ENCODE peak calls at places on chromosomes 6 and 20, in nine cellular contexts. One of them, this sample, is unnamed.

GRCh38 chr6:144757299-144757698 is 472.2 kb downstream of the UTRN start:
- DNase-seq in stomach: no peak
- DNase-seq in uterus: no peak
- DNase-seq in neuronal stem cell: no peak
- DNase-seq in left ventricle myocardium inferior: no peak
- DNase-seq in heart right ventricle: no peak
- DNase-seq in substantia nigra: no peak
- DNase-seq in HCT116: no peak
- DNase-seq in CD8-positive, alpha-beta memory T cell: no peak
- DNase-seq in this sample: no peak

GRCh38 chr6:17178301-17178700 is 76.5 kb downstream of the STMND1 start:
- DNase-seq in substantia nigra: no peak
- DNase-seq in HCT116: no peak
- DNase-seq in left ventricle myocardium inferior: no peak
- DNase-seq in heart right ventricle: no peak
- DNase-seq in stomach: no peak
- DNase-seq in CD8-positive, alpha-beta memory T cell: no peak
- DNase-seq in neuronal stem cell: no peak
- DNase-seq in uterus: no peak
- DNase-seq in this sample: no peak

GRCh38 chr6:127365874-127366273 is 22.5 kb upstream of the ECHDC1 start:
- DNase-seq in heart right ventricle: no peak
- DNase-seq in uterus: no peak
- DNase-seq in left ventricle myocardium inferior: no peak
- DNase-seq in neuronal stem cell: no peak
- DNase-seq in CD8-positive, alpha-beta memory T cell: no peak
- DNase-seq in substantia nigra: no peak
- DNase-seq in HCT116: no peak
- DNase-seq in stomach: no peak
- DNase-seq in this sample: no peak

GRCh38 chr6:165580139-165580538 is 82.9 kb downstream of the PDE10A start:
- DNase-seq in neuronal stem cell: no peak
- DNase-seq in CD8-positive, alpha-beta memory T cell: no peak
- DNase-seq in uterus: no peak
- DNase-seq in substantia nigra: no peak
- DNase-seq in HCT116: no peak
- DNase-seq in stomach: no peak
- DNase-seq in heart right ventricle: no peak
- DNase-seq in left ventricle myocardium inferior: no peak
- DNase-seq in this sample: no peak

GRCh38 chr6:39088331-39088730 is 26.7 kb downstream of the SAYSD1 start:
- DNase-seq in neuronal stem cell: peak
- DNase-seq in HCT116: no peak
- DNase-seq in heart right ventricle: peak
- DNase-seq in uterus: no peak
- DNase-seq in CD8-positive, alpha-beta memory T cell: no peak
- DNase-seq in substantia nigra: peak
- DNase-seq in left ventricle myocardium inferior: peak
- DNase-seq in stomach: no peak
- DNase-seq in this sample: no peak

GRCh38 chr20:57690525-57690924 is 19.3 kb downstream of the PMEPA1 start:
- DNase-seq in heart right ventricle: no peak
- DNase-seq in left ventricle myocardium inferior: no peak
- DNase-seq in substantia nigra: no peak
- DNase-seq in CD8-positive, alpha-beta memory T cell: no peak
- DNase-seq in neuronal stem cell: no peak
- DNase-seq in stomach: no peak
- DNase-seq in HCT116: no peak
- DNase-seq in uterus: no peak
- DNase-seq in this sample: no peak

GRCh38 chr20:43583982-43584432 is 6.7 kb upstream of the IFT52 start:
- DNase-seq in uterus: peak
- DNase-seq in stomach: peak
- DNase-seq in left ventricle myocardium inferior: peak
- DNase-seq in HCT116: no peak
- DNase-seq in heart right ventricle: peak
- DNase-seq in substantia nigra: peak
- DNase-seq in CD8-positive, alpha-beta memory T cell: no peak
- DNase-seq in neuronal stem cell: no peak
- DNase-seq in this sample: no peak

GRCh38 chr6:35722121-35722761 is 14.6 kb upstream of the ARMC12 start:
- DNase-seq in left ventricle myocardium inferior: peak
- DNase-seq in stomach: peak
- DNase-seq in HCT116: no peak
- DNase-seq in heart right ventricle: peak
- DNase-seq in CD8-positive, alpha-beta memory T cell: no peak
- DNase-seq in substantia nigra: no peak
- DNase-seq in neuronal stem cell: no peak
- DNase-seq in uterus: peak
- DNase-seq in this sample: no peak

GRCh38 chr6:164069352-164070022 is 655.0 kb downstream of the QKI start:
- DNase-seq in substantia nigra: peak
- DNase-seq in heart right ventricle: peak
- DNase-seq in HCT116: no peak
- DNase-seq in uterus: peak
- DNase-seq in neuronal stem cell: peak
- DNase-seq in stomach: no peak
- DNase-seq in left ventricle myocardium inferior: peak
- DNase-seq in CD8-positive, alpha-beta memory T cell: no peak
- DNase-seq in this sample: no peak

GRCh38 chr6:136646377-136646776 is 96.2 kb upstream of the MAP7 start:
- DNase-seq in HCT116: no peak
- DNase-seq in uterus: no peak
- DNase-seq in heart right ventricle: no peak
- DNase-seq in neuronal stem cell: no peak
- DNase-seq in substantia nigra: no peak
- DNase-seq in stomach: no peak
- DNase-seq in left ventricle myocardium inferior: no peak
- DNase-seq in CD8-positive, alpha-beta memory T cell: no peak
- DNase-seq in this sample: no peak

GRCh38 chr6:12528581-12529363 is 187.8 kb upstream of the PHACTR1 start:
- DNase-seq in neuronal stem cell: no peak
- DNase-seq in stomach: no peak
- DNase-seq in substantia nigra: no peak
- DNase-seq in left ventricle myocardium inferior: no peak
- DNase-seq in heart right ventricle: no peak
- DNase-seq in CD8-positive, alpha-beta memory T cell: no peak
- DNase-seq in HCT116: no peak
- DNase-seq in uterus: no peak
- DNase-seq in this sample: no peak

GRCh38 chr6:52931351-52931750 is 21.9 kb upstream of the GSTA3 start:
- DNase-seq in left ventricle myocardium inferior: no peak
- DNase-seq in uterus: no peak
- DNase-seq in stomach: no peak
- DNase-seq in heart right ventricle: no peak
- DNase-seq in CD8-positive, alpha-beta memory T cell: no peak
- DNase-seq in neuronal stem cell: no peak
- DNase-seq in HCT116: no peak
- DNase-seq in substantia nigra: no peak
- DNase-seq in this sample: no peak

GRCh38 chr20:42018979-42019378 is 400.8 kb upstream of the CHD6 start:
- DNase-seq in stomach: no peak
- DNase-seq in uterus: no peak
- DNase-seq in neuronal stem cell: no peak
- DNase-seq in HCT116: no peak
- DNase-seq in left ventricle myocardium inferior: no peak
- DNase-seq in substantia nigra: no peak
- DNase-seq in CD8-positive, alpha-beta memory T cell: no peak
- DNase-seq in heart right ventricle: no peak
- DNase-seq in this sample: no peak

GRCh38 chr6:130965657-130966056 is 97.4 kb downstream of the EPB41L2 start:
- DNase-seq in HCT116: no peak
- DNase-seq in heart right ventricle: no peak
- DNase-seq in uterus: no peak
- DNase-seq in stomach: no peak
- DNase-seq in CD8-positive, alpha-beta memory T cell: no peak
- DNase-seq in neuronal stem cell: no peak
- DNase-seq in left ventricle myocardium inferior: no peak
- DNase-seq in substantia nigra: no peak
- DNase-seq in this sample: no peak

GRCh38 chr6:118146584-118146983 is 239.5 kb downstream of the SLC35F1 start:
- DNase-seq in substantia nigra: no peak
- DNase-seq in heart right ventricle: no peak
- DNase-seq in left ventricle myocardium inferior: no peak
- DNase-seq in stomach: no peak
- DNase-seq in HCT116: no peak
- DNase-seq in CD8-positive, alpha-beta memory T cell: no peak
- DNase-seq in neuronal stem cell: no peak
- DNase-seq in uterus: no peak
- DNase-seq in this sample: no peak

GRCh38 chr6:107083047-107083768 is 32.1 kb downstream of the BEND3 start:
- DNase-seq in neuronal stem cell: no peak
- DNase-seq in left ventricle myocardium inferior: no peak
- DNase-seq in substantia nigra: no peak
- DNase-seq in uterus: no peak
- DNase-seq in heart right ventricle: no peak
- DNase-seq in HCT116: no peak
- DNase-seq in stomach: no peak
- DNase-seq in CD8-positive, alpha-beta memory T cell: no peak
- DNase-seq in this sample: no peak

GRCh38 chr20:31972481-31973386 is 4.8 kb downstream of the XKR7 start:
- DNase-seq in substantia nigra: no peak
- DNase-seq in CD8-positive, alpha-beta memory T cell: no peak
- DNase-seq in stomach: no peak
- DNase-seq in left ventricle myocardium inferior: no peak
- DNase-seq in HCT116: no peak
- DNase-seq in heart right ventricle: no peak
- DNase-seq in uterus: no peak
- DNase-seq in neuronal stem cell: no peak
- DNase-seq in this sample: no peak

GRCh38 chr20:62625516-62625915 is 16.8 kb upstream of the SLCO4A1 start:
- DNase-seq in substantia nigra: no peak
- DNase-seq in stomach: no peak
- DNase-seq in uterus: no peak
- DNase-seq in CD8-positive, alpha-beta memory T cell: no peak
- DNase-seq in heart right ventricle: no peak
- DNase-seq in HCT116: no peak
- DNase-seq in neuronal stem cell: no peak
- DNase-seq in left ventricle myocardium inferior: no peak
- DNase-seq in this sample: no peak

GRCh38 chr6:971981-972640 is 279.2 kb upstream of the EXOC2 start:
- DNase-seq in heart right ventricle: no peak
- DNase-seq in left ventricle myocardium inferior: no peak
- DNase-seq in HCT116: no peak
- DNase-seq in stomach: no peak
- DNase-seq in substantia nigra: no peak
- DNase-seq in neuronal stem cell: no peak
- DNase-seq in uterus: no peak
- DNase-seq in CD8-positive, alpha-beta memory T cell: no peak
- DNase-seq in this sample: no peak

DNA sequence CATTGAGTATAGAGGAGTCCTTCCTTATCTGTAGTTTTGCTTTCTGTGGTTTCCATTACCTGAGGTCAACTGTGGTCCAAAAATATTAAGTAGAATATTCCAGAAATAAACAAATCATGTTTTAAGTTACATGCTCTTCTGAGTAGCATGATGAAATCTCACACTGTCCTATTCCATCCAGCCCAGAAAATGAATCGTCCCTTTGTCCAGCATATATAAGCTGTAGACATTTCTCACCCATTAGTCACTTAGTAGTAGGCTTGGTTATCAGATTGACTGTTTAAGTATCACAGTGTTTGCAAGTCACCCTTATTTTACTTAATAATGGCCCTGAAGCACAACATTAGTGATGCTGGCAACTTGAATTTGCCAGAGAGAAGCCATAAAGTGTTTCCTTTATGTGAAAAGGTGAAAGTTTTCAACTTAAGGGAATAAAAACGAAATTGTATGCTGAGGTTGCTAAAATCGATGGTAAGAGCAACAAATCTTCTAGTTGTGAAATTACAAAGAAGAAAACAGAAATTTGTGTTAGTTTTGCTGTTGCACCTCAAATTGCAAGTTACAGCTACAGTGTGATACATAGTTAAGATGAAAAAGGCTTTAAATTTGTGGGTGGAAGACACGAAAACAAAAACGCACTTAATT is 198.6 kb upstream of the SIM1 start:
- DNase-seq in neuronal stem cell: no peak
- DNase-seq in left ventricle myocardium inferior: no peak
- DNase-seq in HCT116: no peak
- DNase-seq in substantia nigra: no peak
- DNase-seq in uterus: no peak
- DNase-seq in heart right ventricle: no peak
- DNase-seq in CD8-positive, alpha-beta memory T cell: no peak
- DNase-seq in stomach: no peak
- DNase-seq in this sample: no peak
- H3K27ac ChIP-seq in neuronal stem cell: no peak
- H3K27ac ChIP-seq in left ventricle myocardium inferior: no peak
- H3K27ac ChIP-seq in HCT116: no peak
- H3K27ac ChIP-seq in substantia nigra: no peak
- H3K27ac ChIP-seq in uterus: no peak
- H3K27ac ChIP-seq in heart right ventricle: no peak
- H3K27ac ChIP-seq in CD8-positive, alpha-beta memory T cell: no peak
- H3K27ac ChIP-seq in stomach: no peak
- H3K27ac ChIP-seq in this sample: no peak

GRCh38 chr20:44719841-44720240 is 4.7 kb downstream of the CCN5 start:
- DNase-seq in uterus: no peak
- DNase-seq in substantia nigra: no peak
- DNase-seq in neuronal stem cell: no peak
- DNase-seq in CD8-positive, alpha-beta memory T cell: no peak
- DNase-seq in HCT116: no peak
- DNase-seq in heart right ventricle: no peak
- DNase-seq in stomach: no peak
- DNase-seq in left ventricle myocardium inferior: no peak
- DNase-seq in this sample: no peak
- H3K27ac ChIP-seq in uterus: peak
- H3K27ac ChIP-seq in substantia nigra: peak
- H3K27ac ChIP-seq in neuronal stem cell: no peak
- H3K27ac ChIP-seq in CD8-positive, alpha-beta memory T cell: no peak
- H3K27ac ChIP-seq in HCT116: peak
- H3K27ac ChIP-seq in heart right ventricle: no peak
- H3K27ac ChIP-seq in stomach: no peak
- H3K27ac ChIP-seq in left ventricle myocardium inferior: peak
- H3K27ac ChIP-seq in this sample: no peak

DNA sequence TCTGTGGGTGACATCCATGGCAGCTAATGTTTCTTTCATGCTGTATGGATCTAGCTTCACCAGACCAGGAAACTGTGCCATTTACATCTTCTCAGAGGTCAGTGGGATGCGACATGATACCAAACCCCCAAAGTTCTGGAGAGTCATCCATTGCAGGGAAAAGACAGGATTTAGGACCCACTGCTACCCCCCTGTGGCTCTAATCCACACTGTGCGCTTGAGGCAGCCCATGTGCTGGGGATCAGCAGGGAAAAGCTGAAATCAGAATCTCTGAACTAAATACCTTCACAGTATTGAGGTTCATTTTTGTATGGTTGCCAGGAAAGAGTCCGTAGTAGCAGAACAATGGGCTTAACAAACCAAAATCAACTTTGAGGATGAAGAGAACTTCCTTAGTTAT is 164.4 kb downstream of the TMEM242 start:
- DNase-seq in heart right ventricle: no peak
- DNase-seq in HCT116: no peak
- DNase-seq in stomach: no peak
- DNase-seq in neuronal stem cell: no peak
- DNase-seq in substantia nigra: no peak
- DNase-seq in uterus: no peak
- DNase-seq in CD8-positive, alpha-beta memory T cell: no peak
- DNase-seq in left ventricle myocardium inferior: no peak
- DNase-seq in this sample: no peak
- H3K27ac ChIP-seq in heart right ventricle: no peak
- H3K27ac ChIP-seq in HCT116: no peak
- H3K27ac ChIP-seq in stomach: no peak
- H3K27ac ChIP-seq in neuronal stem cell: no peak
- H3K27ac ChIP-seq in substantia nigra: no peak
- H3K27ac ChIP-seq in uterus: no peak
- H3K27ac ChIP-seq in CD8-positive, alpha-beta memory T cell: no peak
- H3K27ac ChIP-seq in left ventricle myocardium inferior: no peak
- H3K27ac ChIP-seq in this sample: no peak

GRCh38 chr6:166929534-166930189 is 26.7 kb downstream of the RNASET2 start:
- DNase-seq in heart right ventricle: no peak
- DNase-seq in uterus: no peak
- DNase-seq in stomach: no peak
- DNase-seq in HCT116: no peak
- DNase-seq in left ventricle myocardium inferior: no peak
- DNase-seq in substantia nigra: peak
- DNase-seq in CD8-positive, alpha-beta memory T cell: no peak
- DNase-seq in neuronal stem cell: no peak
- DNase-seq in this sample: no peak
- H3K27ac ChIP-seq in heart right ventricle: peak
- H3K27ac ChIP-seq in uterus: no peak
- H3K27ac ChIP-seq in stomach: no peak
- H3K27ac ChIP-seq in HCT116: no peak
- H3K27ac ChIP-seq in left ventricle myocardium inferior: peak
- H3K27ac ChIP-seq in substantia nigra: no peak
- H3K27ac ChIP-seq in CD8-positive, alpha-beta memory T cell: peak
- H3K27ac ChIP-seq in neuronal stem cell: no peak
- H3K27ac ChIP-seq in this sample: no peak

This sample was measured in CD4-positive, alpha-beta T cell.